ENCODE peak calls at places on chromosomes 11 and 22, in ten cellular contexts. E is RCC 7860; B is EL; M is midbrain; A is epithelial cell of prostate; K is Peyer's patch; D is NCI-H1436; H is Kasumi-1; Q is WTC11; C is stimulated activated CD4-positive, alpha-beta T cell treated with anti-CD3 and anti-CD28 coated beads, Interleukin-2, amount 100 ng/mL, for 24 hours. X is an unnamed sample.
A peak's percentile ranks its signal among the peaks of the same experiment; 100 is the strongest.

GRCh38 chr11:11816511-11817319 is 25.1 kb upstream of the USP47 start:
- DNase-seq in E (no peak), B (no peak), M (no peak), A (peak; percentile 59), K (no peak), D (no peak), H (no peak), Q (no peak), C (no peak), X (no peak)

GRCh38 chr11:67404515-67405195 is 772 bp downstream of the TBC1D10C start:
- DNase-seq in E (no peak), B (no peak), M (no peak), A (no peak), K (no peak), D (no peak), H (no peak), Q (no peak), C (peak; percentile 49), X (no peak)

GRCh38 chr22:23063539-23064380 is 6.6 kb upstream of the GNAZ start:
- DNase-seq in E (no peak), B (no peak), M (no peak), A (no peak), K (peak; percentile 23), D (no peak), H (no peak), Q (peak; percentile 5), C (no peak), X (no peak)

GRCh38 chr11:14904745-14905103 is 12.7 kb upstream of the CYP2R1 start:
- DNase-seq in E (peak; percentile 49), B (peak; percentile 60), M (peak; percentile 75), A (no peak), K (peak; percentile 86), D (no peak), H (peak; percentile 86), Q (peak; percentile 91), C (peak; percentile 89), X (peak; percentile 66)

GRCh38 chr22:43828711-43829447 is 16.8 kb upstream of the EFCAB6 start:
- DNase-seq in E (no peak), B (no peak), M (peak; percentile 43), A (no peak), K (peak; percentile 37), D (no peak), H (no peak), Q (peak; percentile 48), C (no peak), X (peak; percentile 29)

GRCh38 chr11:122976734-122977454 is 4.7 kb downstream of the BSX start:
- DNase-seq in E (no peak), B (no peak), M (no peak), A (no peak), K (no peak), D (no peak), H (no peak), Q (peak; percentile 62), C (no peak), X (no peak)

GRCh38 chr11:121575250-121575962 is 122.6 kb upstream of the SORL1-AS1 start:
- DNase-seq in E (no peak), B (peak; percentile 28), M (peak; percentile 63), A (no peak), K (no peak), D (no peak), H (no peak), Q (no peak), C (no peak), X (peak; percentile 65)

GRCh38 chr11:102761646-102762238 is 18.7 kb downstream of the MMP10 start:
- DNase-seq in E (peak; percentile 71), B (peak; percentile 81), M (no peak), A (no peak), K (no peak), D (no peak), H (no peak), Q (no peak), C (no peak), X (peak; percentile 47)

GRCh38 chr11:36534276-36534675 is 24.2 kb upstream of the TRAF6 start:
- DNase-seq in E (no peak), B (no peak), M (no peak), A (no peak), K (no peak), D (no peak), H (no peak), Q (no peak), C (no peak), X (no peak)

GRCh38 chr11:76243157-76243556 is 36.9 kb upstream of the WNT11 start:
- DNase-seq in E (no peak), B (no peak), M (no peak), A (no peak), K (peak; percentile 20), D (no peak), H (no peak), Q (peak; percentile 64), C (no peak), X (no peak)

GRCh38 chr22:23031795-23032194 is 38.5 kb upstream of the GNAZ start:
- DNase-seq in E (no peak), B (no peak), M (no peak), A (no peak), K (no peak), D (no peak), H (no peak), Q (no peak), C (no peak), X (no peak)

GRCh38 chr22:29695129-29695926 is 24.5 kb upstream of the CABP7 start:
- DNase-seq in E (no peak), B (no peak), M (peak; percentile 39), A (no peak), K (no peak), D (no peak), H (no peak), Q (no peak), C (no peak), X (no peak)

GRCh38 chr11:10410106-10410843 is 44.8 kb upstream of the AMPD3 start:
- DNase-seq in E (no peak), B (no peak), M (no peak), A (no peak), K (no peak), D (no peak), H (no peak), Q (no peak), C (no peak), X (no peak)

GRCh38 chr11:75384438-75385080 is 14.8 kb upstream of the RPS3 start:
- DNase-seq in E (peak; percentile 26), B (peak; percentile 65), M (peak; percentile 91), A (no peak), K (peak; percentile 89), D (peak; percentile 69), H (peak; percentile 79), Q (peak; percentile 86), C (peak; percentile 82), X (peak; percentile 44)

GRCh38 chr11:88424881-88425280 is 87.3 kb upstream of the CTSC start:
- DNase-seq in E (no peak), B (no peak), M (no peak), A (no peak), K (no peak), D (no peak), H (no peak), Q (no peak), C (no peak), X (no peak)

GRCh38 chr11:27555264-27555663 is 48.7 kb upstream of the LIN7C start:
- DNase-seq in E (no peak), B (no peak), M (no peak), A (no peak), K (no peak), D (no peak), H (no peak), Q (no peak), C (no peak), X (no peak)

GRCh38 chr11:121018746-121019145 is 5.2 kb upstream of the TBCEL start:
- DNase-seq in E (no peak), B (no peak), M (no peak), A (no peak), K (no peak), D (no peak), H (no peak), Q (no peak), C (no peak), X (no peak)

GRCh38 chr11:72682238-72682872 is 8.1 kb upstream of the PDE2A start:
- DNase-seq in E (no peak), B (no peak), M (no peak), A (no peak), K (no peak), D (no peak), H (no peak), Q (no peak), C (no peak), X (no peak)

GRCh38 chr11:92667446-92668165 is 301.8 kb upstream of the MTNR1B start:
- DNase-seq in E (no peak), B (no peak), M (no peak), A (no peak), K (no peak), D (no peak), H (no peak), Q (peak; percentile 13), C (no peak), X (no peak)

GRCh38 chr22:46056169-46057041 is 79.4 kb upstream of the WNT7B start:
- DNase-seq in E (peak; percentile 42), B (peak; percentile 60), M (peak; percentile 89), A (no peak), K (peak; percentile 51), D (no peak), H (no peak), Q (peak; percentile 10), C (no peak), X (peak; percentile 60)

GRCh38 chr22:17949926-17950473 is 74.4 kb downstream of the MICAL3 start:
- DNase-seq in E (peak; percentile 82), B (no peak), M (no peak), A (no peak), K (no peak), D (no peak), H (no peak), Q (no peak), C (no peak), X (no peak)

GRCh38 chr11:22859756-22860155 is 518 bp downstream of the CCDC179 start:
- DNase-seq in E (no peak), B (no peak), M (no peak), A (no peak), K (no peak), D (no peak), H (no peak), Q (no peak), C (no peak), X (no peak)

GRCh38 chr11:6735306-6735705 is 36.5 kb downstream of the OR2AG2 start:
- DNase-seq in E (peak; percentile 65), B (peak; percentile 37), M (no peak), A (no peak), K (no peak), D (no peak), H (no peak), Q (no peak), C (no peak), X (no peak)

GRCh38 chr11:68835749-68836148 is 6.0 kb downstream of the CPT1A start:
- DNase-seq in E (no peak), B (no peak), M (no peak), A (no peak), K (no peak), D (no peak), H (no peak), Q (no peak), C (no peak), X (no peak)

GRCh38 chr11:48036011-48036410 is 55.7 kb downstream of the PTPRJ start:
- DNase-seq in E (no peak), B (peak; percentile 21), M (no peak), A (no peak), K (no peak), D (no peak), H (no peak), Q (no peak), C (no peak), X (no peak)

GRCh38 chr11:103407641-103408040 is 298.4 kb downstream of the DYNC2H1 start:
- DNase-seq in E (no peak), B (no peak), M (no peak), A (no peak), K (no peak), D (no peak), H (no peak), Q (no peak), C (no peak), X (no peak)

GRCh38 chr11:114106986-114107385 is 47.5 kb downstream of the ZBTB16 start:
- DNase-seq in E (no peak), B (no peak), M (no peak), A (no peak), K (no peak), D (no peak), H (no peak), Q (no peak), C (no peak), X (no peak)

GRCh38 chr11:69234740-69235710 is 58.9 kb upstream of the MYEOV start:
- DNase-seq in E (no peak), B (no peak), M (no peak), A (no peak), K (no peak), D (no peak), H (no peak), Q (no peak), C (peak; percentile 11), X (no peak)